ENCODE peak calls at places on chromosomes 12 and 14, in nine cellular contexts. One of them, this sample, is unnamed.

GRCh38 chr14:91506226-91506625 is 3.9 kb downstream of the PPP4R3A start:
- DNase-seq in amniotic stem cell: no peak
- DNase-seq in sigmoid colon: no peak
- DNase-seq in cardiac muscle cell: no peak
- DNase-seq in amniotic epithelial cell: no peak
- DNase-seq in HEK293T: no peak
- DNase-seq in activated naive CD4-positive, alpha-beta T cell: no peak
- DNase-seq in GM10248: no peak
- DNase-seq in putamen: no peak
- DNase-seq in this sample: no peak

GRCh38 chr12:113149361-113150150 is at the start of gene CFAP73:
- DNase-seq in putamen: no peak
- DNase-seq in amniotic stem cell: peak; percentile 53
- DNase-seq in sigmoid colon: no peak
- DNase-seq in amniotic epithelial cell: peak; percentile 83
- DNase-seq in activated naive CD4-positive, alpha-beta T cell: no peak
- DNase-seq in cardiac muscle cell: peak; percentile 90
- DNase-seq in GM10248: no peak
- DNase-seq in HEK293T: peak; percentile 79
- DNase-seq in this sample: peak; percentile 85

GRCh38 chr12:100504820-100505219 is 31.2 kb downstream of the NR1H4 start:
- DNase-seq in HEK293T: no peak
- DNase-seq in cardiac muscle cell: no peak
- DNase-seq in amniotic epithelial cell: no peak
- DNase-seq in activated naive CD4-positive, alpha-beta T cell: no peak
- DNase-seq in sigmoid colon: no peak
- DNase-seq in amniotic stem cell: no peak
- DNase-seq in putamen: no peak
- DNase-seq in GM10248: no peak
- DNase-seq in this sample: no peak

GRCh38 chr14:93712838-93713724 is 75.2 kb downstream of the PRIMA1 start:
- DNase-seq in putamen: no peak
- DNase-seq in GM10248: no peak
- DNase-seq in amniotic stem cell: no peak
- DNase-seq in activated naive CD4-positive, alpha-beta T cell: no peak
- DNase-seq in HEK293T: no peak
- DNase-seq in sigmoid colon: peak; percentile 49
- DNase-seq in amniotic epithelial cell: no peak
- DNase-seq in cardiac muscle cell: no peak
- DNase-seq in this sample: no peak

GRCh38 chr14:95485222-95485819 is 31.1 kb downstream of the SYNE3 start:
- DNase-seq in sigmoid colon: no peak
- DNase-seq in activated naive CD4-positive, alpha-beta T cell: no peak
- DNase-seq in amniotic stem cell: no peak
- DNase-seq in cardiac muscle cell: no peak
- DNase-seq in amniotic epithelial cell: no peak
- DNase-seq in putamen: no peak
- DNase-seq in HEK293T: no peak
- DNase-seq in GM10248: no peak
- DNase-seq in this sample: no peak

GRCh38 chr14:81268016-81268416 is 47.3 kb upstream of the GTF2A1 start:
- DNase-seq in GM10248: no peak
- DNase-seq in HEK293T: no peak
- DNase-seq in activated naive CD4-positive, alpha-beta T cell: no peak
- DNase-seq in amniotic epithelial cell: peak; percentile 14
- DNase-seq in putamen: no peak
- DNase-seq in cardiac muscle cell: no peak
- DNase-seq in amniotic stem cell: no peak
- DNase-seq in sigmoid colon: no peak
- DNase-seq in this sample: peak; percentile 2

GRCh38 chr12:66036317-66036716 is 94.2 kb downstream of the LLPH start:
- DNase-seq in sigmoid colon: no peak
- DNase-seq in amniotic epithelial cell: peak; percentile 94
- DNase-seq in activated naive CD4-positive, alpha-beta T cell: no peak
- DNase-seq in putamen: no peak
- DNase-seq in GM10248: no peak
- DNase-seq in cardiac muscle cell: peak; percentile 77
- DNase-seq in amniotic stem cell: peak; percentile 94
- DNase-seq in HEK293T: no peak
- DNase-seq in this sample: peak; percentile 92

GRCh38 chr12:112855375-112855774 is 51.4 kb upstream of the OAS1 start:
- DNase-seq in amniotic stem cell: no peak
- DNase-seq in HEK293T: peak; percentile 19
- DNase-seq in activated naive CD4-positive, alpha-beta T cell: no peak
- DNase-seq in GM10248: no peak
- DNase-seq in amniotic epithelial cell: no peak
- DNase-seq in sigmoid colon: no peak
- DNase-seq in cardiac muscle cell: no peak
- DNase-seq in putamen: no peak
- DNase-seq in this sample: no peak

GRCh38 chr14:75831455-75831854 is 150.3 kb downstream of the TGFB3 start:
- DNase-seq in sigmoid colon: peak; percentile 78
- DNase-seq in cardiac muscle cell: no peak
- DNase-seq in amniotic epithelial cell: peak; percentile 80
- DNase-seq in putamen: peak; percentile 6
- DNase-seq in GM10248: no peak
- DNase-seq in HEK293T: no peak
- DNase-seq in amniotic stem cell: no peak
- DNase-seq in activated naive CD4-positive, alpha-beta T cell: no peak
- DNase-seq in this sample: peak; percentile 70

GRCh38 chr12:123075591-123076171 is 75.2 kb downstream of the PITPNM2 start:
- DNase-seq in cardiac muscle cell: peak; percentile 81
- DNase-seq in HEK293T: peak; percentile 62
- DNase-seq in sigmoid colon: no peak
- DNase-seq in amniotic stem cell: peak; percentile 54
- DNase-seq in putamen: no peak
- DNase-seq in amniotic epithelial cell: peak; percentile 42
- DNase-seq in activated naive CD4-positive, alpha-beta T cell: peak; percentile 59
- DNase-seq in GM10248: peak; percentile 75
- DNase-seq in this sample: no peak

GRCh38 chr12:49260165-49260564 is 4.7 kb upstream of the TUBA1C start:
- DNase-seq in sigmoid colon: no peak
- DNase-seq in HEK293T: no peak
- DNase-seq in putamen: no peak
- DNase-seq in cardiac muscle cell: no peak
- DNase-seq in amniotic epithelial cell: peak; percentile 56
- DNase-seq in activated naive CD4-positive, alpha-beta T cell: no peak
- DNase-seq in amniotic stem cell: peak; percentile 26
- DNase-seq in GM10248: no peak
- DNase-seq in this sample: peak; percentile 74

GRCh38 chr12:91975891-91976290 is 169.8 kb downstream of the BTG1 start:
- DNase-seq in HEK293T: no peak
- DNase-seq in activated naive CD4-positive, alpha-beta T cell: no peak
- DNase-seq in amniotic epithelial cell: peak; percentile 15
- DNase-seq in GM10248: no peak
- DNase-seq in amniotic stem cell: no peak
- DNase-seq in sigmoid colon: no peak
- DNase-seq in cardiac muscle cell: no peak
- DNase-seq in putamen: no peak
- DNase-seq in this sample: no peak

GRCh38 chr12:88188180-88188579 is 46.1 kb downstream of the TMTC3 start:
- DNase-seq in cardiac muscle cell: no peak
- DNase-seq in sigmoid colon: no peak
- DNase-seq in amniotic stem cell: no peak
- DNase-seq in HEK293T: no peak
- DNase-seq in putamen: no peak
- DNase-seq in GM10248: no peak
- DNase-seq in amniotic epithelial cell: no peak
- DNase-seq in activated naive CD4-positive, alpha-beta T cell: no peak
- DNase-seq in this sample: peak; percentile 9

GRCh38 chr12:50174971-50175715 is 8.0 kb upstream of the CERS5 start:
- DNase-seq in sigmoid colon: no peak
- DNase-seq in amniotic stem cell: peak; percentile 26
- DNase-seq in GM10248: peak; percentile 39
- DNase-seq in cardiac muscle cell: peak; percentile 78
- DNase-seq in HEK293T: peak; percentile 45
- DNase-seq in activated naive CD4-positive, alpha-beta T cell: no peak
- DNase-seq in amniotic epithelial cell: peak; percentile 80
- DNase-seq in putamen: peak; percentile 77
- DNase-seq in this sample: peak; percentile 91

GRCh38 chr14:94598816-94599655 is 13.2 kb upstream of the SERPINA3 start:
- DNase-seq in GM10248: no peak
- DNase-seq in sigmoid colon: peak; percentile 93
- DNase-seq in cardiac muscle cell: no peak
- DNase-seq in HEK293T: no peak
- DNase-seq in amniotic epithelial cell: peak; percentile 99
- DNase-seq in activated naive CD4-positive, alpha-beta T cell: no peak
- DNase-seq in putamen: peak; percentile 52
- DNase-seq in amniotic stem cell: peak; percentile 65
- DNase-seq in this sample: peak; percentile 99

GRCh38 chr12:94640134-94640928 is 10.0 kb downstream of the TMCC3 start:
- DNase-seq in cardiac muscle cell: no peak
- DNase-seq in activated naive CD4-positive, alpha-beta T cell: no peak
- DNase-seq in GM10248: peak; percentile 69
- DNase-seq in sigmoid colon: no peak
- DNase-seq in putamen: no peak
- DNase-seq in amniotic epithelial cell: peak; percentile 99
- DNase-seq in HEK293T: no peak
- DNase-seq in amniotic stem cell: no peak
- DNase-seq in this sample: peak; percentile 62

GRCh38 chr12:49108958-49109404 is 1.7 kb downstream of the LMBR1L start:
- DNase-seq in cardiac muscle cell: no peak
- DNase-seq in activated naive CD4-positive, alpha-beta T cell: no peak
- DNase-seq in HEK293T: no peak
- DNase-seq in sigmoid colon: peak; percentile 92
- DNase-seq in amniotic stem cell: no peak
- DNase-seq in putamen: no peak
- DNase-seq in GM10248: no peak
- DNase-seq in amniotic epithelial cell: peak; percentile 90
- DNase-seq in this sample: peak; percentile 77